ENCODE peak calls at places on chromosomes 1 and 21, in five cellular contexts. L is ovary, J is GM12864, B is body of pancreas, X is AG10803. A is an unnamed sample.

GRCh38 chr1:100953915-100954314 is 58.0 kb downstream of the SLC30A7 start:
- DNase-seq in X (no peak), J (no peak), B (no peak), L (no peak), A (no peak)

GRCh38 chr1:115647507-115647906 is 5.7 kb downstream of the VANGL1 start:
- DNase-seq in X (no peak), L (no peak), B (no peak), J (peak), A (no peak)

GRCh38 chr1:184753608-184754478 is 815 bp downstream of the EDEM3 start:
- DNase-seq in J (no peak), X (peak), B (peak), L (no peak), A (peak)

GRCh38 chr1:27473755-27474154 is 16.2 kb downstream of the WASF2 start:
- DNase-seq in L (no peak), B (no peak), X (no peak), J (no peak), A (no peak)

GRCh38 chr1:1250828-1251284 is 4.3 kb upstream of the C1QTNF12 start:
- DNase-seq in B (no peak), X (no peak), L (no peak), J (peak), A (no peak)

GRCh38 chr1:204880906-204881305 is 10.2 kb downstream of the NFASC start:
- DNase-seq in B (no peak), L (no peak), J (no peak), X (no peak), A (no peak)

GRCh38 chr1:15326691-15327530 is 79.9 kb downstream of the FHAD1 start:
- DNase-seq in B (peak), X (peak), J (no peak), L (peak), A (no peak)

GRCh38 chr1:1114431-1114830 is 1.5 kb downstream of the C1orf159 start:
- DNase-seq in B (no peak), X (no peak), L (peak), J (no peak), A (no peak)

GRCh38 chr1:200454425-200454824 is 44.6 kb upstream of the ZNF281 start:
- DNase-seq in B (no peak), J (no peak), L (no peak), X (no peak), A (no peak)

GRCh38 chr1:216937491-216937890 is 214.3 kb upstream of the ESRRG start:
- DNase-seq in X (no peak), L (no peak), J (no peak), B (no peak), A (no peak)

GRCh38 chr1:110123224-110123623 is 11.0 kb downstream of the UBL4B start:
- DNase-seq in L (no peak), B (no peak), X (peak), J (no peak), A (no peak)

GRCh38 chr1:54857741-54858665 is 29.0 kb downstream of the DHCR24 start:
- DNase-seq in L (no peak), J (no peak), X (peak), B (no peak), A (no peak)

GRCh38 chr1:201582261-201582951 is 43.5 kb downstream of the NAV1 start:
- DNase-seq in L (no peak), X (peak), B (peak), J (no peak), A (no peak)

GRCh38 chr1:100706861-100707260 is 12.7 kb upstream of the VCAM1 start:
- DNase-seq in B (no peak), L (no peak), J (no peak), X (no peak), A (no peak)

GRCh38 chr1:210684466-210685294 is 356.0 kb downstream of the HHAT start:
- DNase-seq in B (no peak), X (no peak), L (no peak), J (peak), A (no peak)

GRCh38 chr1:181732218-181732990 is 249.1 kb downstream of the CACNA1E start:
- DNase-seq in X (no peak), L (no peak), B (no peak), J (no peak), A (no peak)

GRCh38 chr1:200561856-200562214 is 58.7 kb downstream of the KIF14 start:
- DNase-seq in X (no peak), J (no peak), B (no peak), L (no peak), A (no peak)

GRCh38 chr1:10939654-10940450 is 72.6 kb upstream of the TARDBP start:
- DNase-seq in J (peak), B (no peak), X (peak), L (no peak), A (no peak)

GRCh38 chr1:246647113-246647512 is 77.1 kb upstream of the SCCPDH start:
- DNase-seq in L (no peak), B (peak), X (peak), J (no peak), A (peak)

GRCh38 chr1:53951697-53952096 is 5.5 kb downstream of the LRRC42 start:
- DNase-seq in X (no peak), L (no peak), B (peak), J (no peak), A (no peak)

GRCh38 chr1:70509996-70510876 is 99.2 kb downstream of the CTH start:
- DNase-seq in J (peak), X (peak), L (peak), B (no peak), A (no peak)

GRCh38 chr1:204382714-204383083 is 23.0 kb upstream of the PLEKHA6 start:
- DNase-seq in L (no peak), J (no peak), X (no peak), B (no peak), A (no peak)

GRCh38 chr1:224149733-224150132 is 33.3 kb upstream of the DEGS1 start:
- DNase-seq in J (no peak), B (no peak), L (no peak), X (no peak), A (no peak)

GRCh38 chr1:40299366-40300248 is 17.5 kb downstream of the COL9A2 start:
- DNase-seq in B (no peak), L (no peak), J (no peak), X (peak), A (no peak)

GRCh38 chr1:111275079-111275478 is 15.6 kb upstream of the CHIA start:
- DNase-seq in J (peak), L (peak), B (no peak), X (peak), A (peak)

GRCh38 chr1:65832296-65832695 is 39.6 kb downstream of the PDE4B start:
- DNase-seq in B (no peak), X (peak), J (no peak), L (no peak), A (no peak)

GRCh38 chr21:15433091-15433490 is 296.7 kb upstream of the USP25 start:
- DNase-seq in L (no peak), J (no peak), B (no peak), X (no peak), A (no peak)

GRCh38 chr1:95547000-95547399 is 313.0 kb downstream of the RWDD3 start:
- DNase-seq in J (no peak), L (no peak), B (no peak), X (no peak), A (no peak)

GRCh38 chr1:209820986-209821385 is 6.8 kb upstream of the UTP25 start:
- DNase-seq in J (no peak), L (no peak), B (no peak), X (no peak), A (peak)

GRCh38 chr1:108570128-108570527 is 10.2 kb downstream of the EEIG2 start:
- DNase-seq in J (no peak), L (no peak), B (no peak), X (peak), A (no peak)

GRCh38 chr1:235069577-235070563 is 58.8 kb downstream of the TOMM20 start:
- DNase-seq in J (no peak), L (no peak), X (peak), B (peak), A (peak)

GRCh38 chr21:44502559-44502958 is 37.4 kb downstream of the KRTAP10-1 start:
- DNase-seq in L (no peak), X (no peak), B (no peak), J (no peak), A (no peak)

DNA sequence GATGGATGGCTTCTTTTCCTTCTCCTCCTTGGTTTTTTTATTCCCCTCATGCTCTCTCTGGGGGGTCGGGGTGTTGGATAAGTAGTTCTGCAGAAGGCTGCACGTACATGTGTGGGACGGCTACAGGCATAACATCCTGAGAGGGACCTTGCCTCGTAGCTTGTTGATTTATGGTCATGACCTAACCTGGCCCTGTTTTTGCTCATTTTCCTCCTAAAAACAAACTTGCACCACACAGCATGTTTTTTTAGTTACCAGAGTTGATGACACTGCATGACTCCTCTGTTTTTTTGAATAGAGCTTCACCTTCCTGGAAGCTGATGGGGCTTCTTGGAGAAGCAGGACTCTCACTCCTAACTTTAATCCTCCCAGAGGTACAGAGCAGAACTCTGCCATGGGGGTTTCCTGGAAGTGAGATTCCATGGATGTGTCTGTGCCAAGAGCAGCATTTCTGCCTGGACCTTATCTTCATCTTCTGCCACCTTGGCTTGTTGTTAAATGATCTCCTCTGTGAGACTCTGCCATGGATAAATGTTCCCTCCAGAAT is 114.7 kb downstream of the PAPPA2 start:
- DNase-seq in L (no peak), J (no peak), X (no peak), B (no peak), A (no peak)
- TF ChIP-seq CTCF in L (no peak), J (no peak), X (no peak), B (no peak), A (no peak)

GRCh38 chr1:78006491-78006890 is 1.8 kb downstream of the DNAJB4 start:
- DNase-seq in B (no peak), J (no peak), L (no peak), X (no peak), A (no peak)

GRCh38 chr1:78009836-78010235 is 5.1 kb downstream of the DNAJB4 start:
- DNase-seq in J (no peak), B (no peak), X (peak), L (no peak), A (no peak)

GRCh38 chr1:78011050-78011449 is 6.3 kb downstream of the DNAJB4 start:
- DNase-seq in J (no peak), B (no peak), L (no peak), X (no peak), A (no peak)

GRCh38 chr1:78007677-78008341 is 3.1 kb downstream of the DNAJB4 start:
- DNase-seq in X (no peak), B (no peak), L (no peak), J (no peak), A (no peak)

DNA sequence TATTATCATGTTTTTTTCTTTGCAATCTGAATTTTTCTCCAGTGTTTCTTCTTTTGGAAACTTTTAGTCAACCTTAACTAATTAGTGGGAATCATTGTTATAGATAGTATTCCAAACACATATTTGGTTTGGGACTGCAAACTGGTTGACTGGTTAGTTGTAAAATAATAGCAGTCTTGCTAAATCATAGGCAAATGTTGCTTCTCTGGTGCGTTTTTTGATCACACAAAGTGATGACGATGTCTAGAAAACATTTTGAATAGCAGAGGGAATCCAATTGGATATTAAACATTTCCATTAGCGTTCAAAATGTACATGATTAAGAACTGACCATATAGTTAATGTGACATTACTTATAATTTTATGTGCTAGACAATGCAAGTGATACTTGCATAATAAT is 4.5 kb downstream of the DNAJB4 start:
- DNase-seq in J (no peak), L (no peak), B (no peak), X (no peak), A (no peak)
- H3K4me3 ChIP-seq in J (no peak), L (peak), B (peak), X (no peak), A (no peak)

DNA sequence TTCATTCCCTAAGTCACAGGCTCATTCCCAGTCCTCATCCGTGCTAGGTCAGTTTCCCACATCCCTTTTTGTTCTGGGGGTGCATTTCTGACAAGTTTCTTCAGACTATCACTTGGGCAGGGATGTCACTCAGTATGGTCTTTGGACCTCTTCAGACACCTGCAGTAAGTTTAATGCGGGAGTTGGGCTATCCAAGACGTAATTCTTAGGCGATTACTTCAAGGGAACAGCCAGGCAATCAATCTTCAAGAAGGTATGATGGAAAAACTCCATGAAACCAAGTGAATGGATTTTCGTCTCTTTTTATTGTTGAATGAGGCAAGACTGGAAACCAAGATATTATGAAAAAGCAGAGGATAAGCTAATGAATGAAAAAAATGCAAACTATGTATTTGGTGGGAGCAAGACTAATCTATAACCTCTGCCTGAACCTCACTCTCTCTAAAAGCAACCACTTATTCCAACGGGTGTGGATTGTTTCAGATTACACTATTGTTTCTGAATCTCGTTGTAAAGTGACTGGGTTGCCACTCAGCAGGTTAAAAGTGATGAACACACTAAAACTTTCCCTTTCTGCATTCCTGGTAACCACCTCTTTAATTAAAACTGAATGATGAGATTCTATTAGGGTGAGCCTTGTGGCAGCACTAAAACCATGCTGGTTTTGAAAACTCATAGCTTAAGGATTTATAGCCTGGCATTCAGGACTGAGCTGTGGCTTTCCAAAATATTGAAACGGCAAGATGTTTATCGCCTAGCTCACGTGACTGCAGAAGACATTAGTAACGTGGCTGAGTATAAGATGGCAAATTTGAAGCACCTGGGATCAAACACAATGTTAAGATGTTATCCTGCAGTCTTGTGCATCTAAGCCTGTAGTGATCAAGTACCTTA is 1.1 kb downstream of the RASAL2 start:
- DNase-seq in J (no peak), L (no peak), X (peak), B (no peak), A (no peak)
- TF ChIP-seq CTCF in J (no peak), L (no peak), X (no peak), B (no peak), A (no peak)

GRCh38 chr1:78840447-78841251 is 165.9 kb downstream of the ADGRL4 start:
- DNase-seq in L (no peak), B (peak), J (no peak), X (peak), A (no peak)
- H3K4me3 ChIP-seq in L (no peak), B (no peak), J (no peak), X (no peak), A (no peak)

GRCh38 chr1:51690285-51690961 is 73.5 kb downstream of the OSBPL9 start:
- DNase-seq in B (peak), J (no peak), L (no peak), X (peak), A (no peak)
- TF ChIP-seq CTCF in B (no peak), J (no peak), L (no peak), X (no peak), A (no peak)